ENCODE peak calls at places on chromosome X, in ten cellular contexts. B is pancreas, T is HCT116, J is colonic mucosa, W is tibial artery, D is ovary, M is lung, E is spleen, H is GM12878, O is right atrium auricular region. X is an unnamed sample.
A peak's percentile ranks its signal among the peaks of the same experiment; 100 is the strongest.

GRCh38 chrX:119690921-119691716 is 1.8 kb downstream of the SEPTIN6 start:
- DNase-seq in B (no peak), T (no peak), J (no peak), W (no peak), D (no peak), M (no peak), E (no peak), H (no peak), O (no peak), X (no peak)

GRCh38 chrX:154738013-154738738 is 12.7 kb downstream of the GAB3 start:
- DNase-seq in B (no peak), T (no peak), J (no peak), W (peak; percentile 45), D (peak; percentile 51), M (no peak), E (no peak), H (no peak), O (no peak), X (no peak)

GRCh38 chrX:119817130-119817690 is 25.8 kb upstream of the RPL39 start:
- DNase-seq in B (no peak), T (no peak), J (no peak), W (no peak), D (no peak), M (no peak), E (no peak), H (no peak), O (no peak), X (no peak)

GRCh38 chrX:29257516-29257915 is 670.3 kb downstream of the IL1RAPL1 start:
- DNase-seq in B (no peak), T (no peak), J (no peak), W (no peak), D (no peak), M (no peak), E (no peak), H (no peak), O (no peak), X (no peak)

GRCh38 chrX:141220342-141221008 is 21.8 kb downstream of the SPANXC start:
- DNase-seq in B (no peak), T (no peak), J (no peak), W (no peak), D (no peak), M (no peak), E (no peak), H (no peak), O (no peak), X (no peak)

GRCh38 chrX:74383611-74384010 is 37.7 kb upstream of the SLC16A2 start:
- DNase-seq in B (no peak), T (peak; percentile 13), J (peak; percentile 18), W (peak; percentile 20), D (peak; percentile 42), M (peak; percentile 30), E (no peak), H (no peak), O (no peak), X (no peak)

GRCh38 chrX:21972721-21973120 is 32.2 kb downstream of the SMS start:
- DNase-seq in B (no peak), T (no peak), J (no peak), W (no peak), D (no peak), M (no peak), E (no peak), H (no peak), O (no peak), X (no peak)

GRCh38 chrX:15437724-15438123 is 53.5 kb upstream of the VEGFD start:
- DNase-seq in B (no peak), T (no peak), J (no peak), W (no peak), D (no peak), M (no peak), E (no peak), H (no peak), O (no peak), X (no peak)

GRCh38 chrX:2595258-2595657 is 94.5 kb upstream of the DHRSX start:
- DNase-seq in B (no peak), T (no peak), J (no peak), W (no peak), D (no peak), M (no peak), E (no peak), H (no peak), O (no peak), X (no peak)

GRCh38 chrX:132226169-132226568 is 6.9 kb upstream of the RAP2C start:
- DNase-seq in B (no peak), T (no peak), J (no peak), W (no peak), D (no peak), M (no peak), E (no peak), H (no peak), O (no peak), X (no peak)

GRCh38 chrX:68909945-68910344 is 81.1 kb downstream of the EFNB1 start:
- DNase-seq in B (no peak), T (no peak), J (no peak), W (no peak), D (no peak), M (no peak), E (no peak), H (no peak), O (no peak), X (no peak)

GRCh38 chrX:15882704-15883539 is 28.3 kb upstream of the AP1S2 start:
- DNase-seq in B (no peak), T (no peak), J (no peak), W (no peak), D (no peak), M (no peak), E (no peak), H (peak; percentile 64), O (no peak), X (no peak)

DNA sequence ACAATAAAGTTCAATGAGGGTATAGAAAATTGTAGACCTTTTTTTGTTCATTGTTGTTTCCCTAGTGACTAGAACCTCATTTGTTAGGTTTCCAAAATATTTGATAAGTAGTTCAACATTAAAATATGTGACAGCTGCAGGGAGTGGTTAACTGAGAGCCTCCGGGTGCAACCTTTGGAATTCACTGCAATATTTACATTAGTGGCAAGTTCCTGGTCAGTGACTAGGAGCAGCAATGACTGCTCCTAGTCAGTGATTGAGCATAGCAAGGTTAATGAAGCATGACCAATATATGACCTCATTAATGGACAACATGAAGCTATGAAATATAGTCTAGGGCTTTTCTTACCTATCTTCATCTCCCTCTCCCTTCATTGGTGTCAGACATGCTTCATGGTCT is 65.8 kb upstream of the FAM47A start:
- DNase-seq in B (no peak), T (no peak), J (no peak), W (no peak), D (no peak), M (no peak), E (no peak), H (no peak), O (no peak), X (no peak)
- H3K27ac ChIP-seq in B (no peak overlapping the region), T (no peak overlapping the region), J (no peak overlapping the region), W (no peak overlapping the region), D (no peak overlapping the region), M (no peak overlapping the region), E (no peak overlapping the region), H (no peak overlapping the region), O (no peak overlapping the region), X (no peak overlapping the region)

GRCh38 chrX:13775837-13776236 is 41.1 kb downstream of the GPM6B start:
- DNase-seq in B (no peak), T (no peak), J (no peak), W (no peak), D (no peak), M (no peak), E (no peak), H (no peak), O (no peak), X (no peak)

GRCh38 chrX:13774696-13775095 is 40.1 kb downstream of the OFD1 start:
- DNase-seq in B (no peak), T (no peak), J (no peak), W (no peak), D (no peak), M (no peak), E (no peak), H (no peak), O (no peak), X (no peak)

GRCh38 chrX:13776387-13776786 is 40.5 kb downstream of the GPM6B start:
- DNase-seq in B (no peak), T (no peak), J (no peak), W (no peak), D (no peak), M (no peak), E (no peak), H (no peak), O (no peak), X (no peak)

GRCh38 chrX:13780868-13781427 is 35.9 kb downstream of the GPM6B start:
- DNase-seq in B (no peak), T (no peak), J (no peak), W (no peak), D (no peak), M (no peak), E (no peak), H (no peak), O (no peak), X (no peak)

DNA sequence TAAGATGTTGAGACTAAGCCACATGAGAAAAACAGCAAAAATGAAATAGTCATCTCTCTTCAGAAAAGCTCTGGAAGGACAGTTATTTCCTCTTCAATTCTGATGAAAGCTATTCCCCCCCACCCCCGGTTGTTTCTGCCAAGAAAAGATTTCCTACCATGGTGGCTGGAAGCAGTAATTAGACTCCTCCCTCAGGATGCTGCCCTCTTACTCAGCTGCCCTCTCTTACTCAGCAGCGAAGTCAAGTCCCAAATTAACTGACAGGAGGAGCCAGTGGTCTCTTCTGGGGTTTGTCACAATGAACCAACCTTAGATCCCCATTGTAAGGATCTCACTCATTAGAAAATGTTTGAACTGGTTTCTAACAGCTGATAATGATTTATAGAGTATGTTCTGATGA is 38.0 kb downstream of the GPM6B start:
- DNase-seq in B (no peak), T (no peak), J (no peak), W (no peak), D (no peak), M (no peak), E (no peak), H (no peak), O (no peak), X (no peak)
- TF ChIP-seq CTCF in B (no peak), T (no peak), J (no peak), W (no peak), D (no peak), M (no peak), E (no peak), H (no peak), O (no peak), X (no peak)

DNA sequence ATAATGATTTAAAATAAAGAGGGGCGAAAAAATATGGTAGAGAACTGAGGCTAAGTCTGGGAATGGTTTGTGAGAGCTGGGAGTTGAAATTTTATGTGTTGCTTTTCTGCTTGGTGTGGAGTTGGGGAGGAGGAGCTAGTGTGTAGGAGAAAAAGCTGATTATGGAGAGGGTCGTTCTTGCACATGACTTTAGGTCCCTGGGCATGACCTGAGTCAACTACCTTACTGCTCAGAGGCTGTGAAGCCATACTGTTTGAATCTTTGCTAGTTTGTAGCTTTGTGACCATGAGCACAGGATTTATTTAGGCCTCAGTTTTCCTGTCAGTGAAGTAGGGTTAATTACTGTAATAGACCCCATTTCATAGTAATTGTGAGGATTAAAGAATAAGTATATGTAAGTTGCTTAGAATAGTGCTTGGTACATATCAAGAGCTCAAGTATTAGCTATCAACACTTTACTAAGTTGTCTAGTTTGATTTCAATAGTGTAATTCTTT is 78.6 kb downstream of the KDM6A start:
- DNase-seq in B (no peak), T (no peak), J (no peak), W (no peak), D (no peak), M (no peak), E (no peak), H (no peak), O (no peak), X (no peak)
- H3K27ac ChIP-seq in B (no peak overlapping the region), T (no peak overlapping the region), J (no peak overlapping the region), W (no peak overlapping the region), D (no peak overlapping the region), M (no peak overlapping the region), E (no peak overlapping the region), H (no peak overlapping the region), O (peak overlapping the region; percentile 40), X (no peak overlapping the region)

GRCh38 chrX:107542500-107542899 is 85.8 kb upstream of the PRPS1 start:
- DNase-seq in B (no peak), T (peak; percentile 8), J (no peak), W (no peak), D (no peak), M (no peak), E (no peak), H (no peak), O (no peak), X (no peak)
- TF ChIP-seq CTCF in B (no peak), T (no peak), J (no peak), W (no peak), D (no peak), M (no peak), E (no peak), H (no peak), O (no peak), X (no peak)